ENCODE peak calls at places on chromosomes 16 and 17, in eight cellular contexts. One of them, this sample, is unnamed.

GRCh38 chr17:40122944-40123810 is 1.4 kb downstream of the MSL1 start:
- DNase-seq in choroid plexus epithelial cell: peak
- DNase-seq in IMR-90: peak
- DNase-seq in colonic mucosa: peak
- DNase-seq in A673: peak
- DNase-seq in GM23338: peak
- DNase-seq in esophagus squamous epithelium: no peak
- DNase-seq in fibroblast of villous mesenchyme: peak
- DNase-seq in this sample: peak

GRCh38 chr17:1371893-1372590 is 28.0 kb downstream of the YWHAE start:
- DNase-seq in choroid plexus epithelial cell: no peak
- DNase-seq in IMR-90: no peak
- DNase-seq in colonic mucosa: no peak
- DNase-seq in A673: no peak
- DNase-seq in GM23338: no peak
- DNase-seq in esophagus squamous epithelium: no peak
- DNase-seq in fibroblast of villous mesenchyme: no peak
- DNase-seq in this sample: no peak

GRCh38 chr17:80005360-80006338 is 30.0 kb downstream of the TBC1D16 start:
- DNase-seq in choroid plexus epithelial cell: peak
- DNase-seq in IMR-90: peak
- DNase-seq in colonic mucosa: peak
- DNase-seq in A673: peak
- DNase-seq in GM23338: peak
- DNase-seq in esophagus squamous epithelium: no peak
- DNase-seq in fibroblast of villous mesenchyme: no peak
- DNase-seq in this sample: peak

GRCh38 chr17:17778308-17779014 is 58.3 kb downstream of the SREBF1 start:
- DNase-seq in choroid plexus epithelial cell: peak
- DNase-seq in IMR-90: peak
- DNase-seq in colonic mucosa: peak
- DNase-seq in A673: no peak
- DNase-seq in GM23338: no peak
- DNase-seq in esophagus squamous epithelium: no peak
- DNase-seq in fibroblast of villous mesenchyme: peak
- DNase-seq in this sample: no peak

GRCh38 chr17:7404737-7405412 is 978 bp upstream of the TMEM256 start:
- DNase-seq in choroid plexus epithelial cell: no peak
- DNase-seq in IMR-90: no peak
- DNase-seq in colonic mucosa: peak
- DNase-seq in A673: peak
- DNase-seq in GM23338: peak
- DNase-seq in esophagus squamous epithelium: no peak
- DNase-seq in fibroblast of villous mesenchyme: peak
- DNase-seq in this sample: no peak

GRCh38 chr16:74726736-74727135 is 26.1 kb upstream of the MLKL start:
- DNase-seq in choroid plexus epithelial cell: peak
- DNase-seq in IMR-90: no peak
- DNase-seq in colonic mucosa: peak
- DNase-seq in A673: peak
- DNase-seq in GM23338: peak
- DNase-seq in esophagus squamous epithelium: no peak
- DNase-seq in fibroblast of villous mesenchyme: no peak
- DNase-seq in this sample: peak

GRCh38 chr16:17235147-17235817 is 235.5 kb downstream of the XYLT1 start:
- DNase-seq in choroid plexus epithelial cell: no peak
- DNase-seq in IMR-90: no peak
- DNase-seq in colonic mucosa: no peak
- DNase-seq in A673: no peak
- DNase-seq in GM23338: no peak
- DNase-seq in esophagus squamous epithelium: no peak
- DNase-seq in fibroblast of villous mesenchyme: no peak
- DNase-seq in this sample: no peak

GRCh38 chr16:21950782-21951521 is 2.2 kb upstream of the UQCRC2 start:
- DNase-seq in choroid plexus epithelial cell: peak
- DNase-seq in IMR-90: peak
- DNase-seq in colonic mucosa: peak
- DNase-seq in A673: peak
- DNase-seq in GM23338: peak
- DNase-seq in esophagus squamous epithelium: no peak
- DNase-seq in fibroblast of villous mesenchyme: peak
- DNase-seq in this sample: peak

GRCh38 chr17:8837438-8838075 is 29.9 kb downstream of the PIK3R6 start:
- DNase-seq in choroid plexus epithelial cell: peak
- DNase-seq in IMR-90: no peak
- DNase-seq in colonic mucosa: no peak
- DNase-seq in A673: no peak
- DNase-seq in GM23338: no peak
- DNase-seq in esophagus squamous epithelium: no peak
- DNase-seq in fibroblast of villous mesenchyme: no peak
- DNase-seq in this sample: no peak

GRCh38 chr17:13329421-13329820 is 272.3 kb downstream of the HS3ST3A1 start:
- DNase-seq in choroid plexus epithelial cell: no peak
- DNase-seq in IMR-90: no peak
- DNase-seq in colonic mucosa: no peak
- DNase-seq in A673: no peak
- DNase-seq in GM23338: no peak
- DNase-seq in esophagus squamous epithelium: no peak
- DNase-seq in fibroblast of villous mesenchyme: no peak
- DNase-seq in this sample: no peak

GRCh38 chr17:44308320-44308818 is at the start of gene RUNDC3A:
- DNase-seq in choroid plexus epithelial cell: peak
- DNase-seq in IMR-90: peak
- DNase-seq in colonic mucosa: peak
- DNase-seq in A673: peak
- DNase-seq in GM23338: peak
- DNase-seq in esophagus squamous epithelium: no peak
- DNase-seq in fibroblast of villous mesenchyme: peak
- DNase-seq in this sample: peak

GRCh38 chr17:50684612-50685333 is 22.9 kb downstream of the ANKRD40 start:
- DNase-seq in choroid plexus epithelial cell: no peak
- DNase-seq in IMR-90: no peak
- DNase-seq in colonic mucosa: peak
- DNase-seq in A673: no peak
- DNase-seq in GM23338: peak
- DNase-seq in esophagus squamous epithelium: no peak
- DNase-seq in fibroblast of villous mesenchyme: no peak
- DNase-seq in this sample: no peak

GRCh38 chr17:19447085-19447583 is 36.1 kb downstream of the RNF112 start:
- DNase-seq in choroid plexus epithelial cell: peak
- DNase-seq in IMR-90: peak
- DNase-seq in colonic mucosa: peak
- DNase-seq in A673: peak
- DNase-seq in GM23338: peak
- DNase-seq in esophagus squamous epithelium: no peak
- DNase-seq in fibroblast of villous mesenchyme: peak
- DNase-seq in this sample: peak

GRCh38 chr17:28717578-28718316 is at the start of gene RAB34:
- DNase-seq in choroid plexus epithelial cell: peak
- DNase-seq in IMR-90: peak
- DNase-seq in colonic mucosa: peak
- DNase-seq in A673: peak
- DNase-seq in GM23338: peak
- DNase-seq in esophagus squamous epithelium: no peak
- DNase-seq in fibroblast of villous mesenchyme: peak
- DNase-seq in this sample: no peak

GRCh38 chr16:82627811-82628339 is 1.1 kb downstream of the CDH13 start:
- DNase-seq in choroid plexus epithelial cell: no peak
- DNase-seq in IMR-90: peak
- DNase-seq in colonic mucosa: no peak
- DNase-seq in A673: no peak
- DNase-seq in GM23338: peak
- DNase-seq in esophagus squamous epithelium: no peak
- DNase-seq in fibroblast of villous mesenchyme: no peak
- DNase-seq in this sample: no peak

GRCh38 chr16:54490089-54490488 is 203.5 kb upstream of the IRX3 start:
- DNase-seq in choroid plexus epithelial cell: no peak
- DNase-seq in IMR-90: no peak
- DNase-seq in colonic mucosa: no peak
- DNase-seq in A673: no peak
- DNase-seq in GM23338: no peak
- DNase-seq in esophagus squamous epithelium: no peak
- DNase-seq in fibroblast of villous mesenchyme: no peak
- DNase-seq in this sample: no peak

GRCh38 chr16:54488729-54489128 is 202.1 kb upstream of the IRX3 start:
- DNase-seq in choroid plexus epithelial cell: no peak
- DNase-seq in IMR-90: no peak
- DNase-seq in colonic mucosa: no peak
- DNase-seq in A673: no peak
- DNase-seq in GM23338: no peak
- DNase-seq in esophagus squamous epithelium: no peak
- DNase-seq in fibroblast of villous mesenchyme: no peak
- DNase-seq in this sample: no peak

GRCh38 chr16:54493076-54493475 is 206.5 kb upstream of the IRX3 start:
- DNase-seq in choroid plexus epithelial cell: peak
- DNase-seq in IMR-90: no peak
- DNase-seq in colonic mucosa: no peak
- DNase-seq in A673: no peak
- DNase-seq in GM23338: no peak
- DNase-seq in esophagus squamous epithelium: no peak
- DNase-seq in fibroblast of villous mesenchyme: peak
- DNase-seq in this sample: no peak

GRCh38 chr16:54487933-54488332 is 201.3 kb upstream of the IRX3 start:
- DNase-seq in choroid plexus epithelial cell: no peak
- DNase-seq in IMR-90: no peak
- DNase-seq in colonic mucosa: no peak
- DNase-seq in A673: no peak
- DNase-seq in GM23338: no peak
- DNase-seq in esophagus squamous epithelium: no peak
- DNase-seq in fibroblast of villous mesenchyme: no peak
- DNase-seq in this sample: no peak

GRCh38 chr16:54489225-54489781 is 202.7 kb upstream of the IRX3 start:
- DNase-seq in choroid plexus epithelial cell: no peak
- DNase-seq in IMR-90: no peak
- DNase-seq in colonic mucosa: peak
- DNase-seq in A673: no peak
- DNase-seq in GM23338: no peak
- DNase-seq in esophagus squamous epithelium: no peak
- DNase-seq in fibroblast of villous mesenchyme: peak
- DNase-seq in this sample: no peak
- TF ChIP-seq CTCF in choroid plexus epithelial cell: no peak
- TF ChIP-seq CTCF in IMR-90: no peak
- TF ChIP-seq CTCF in colonic mucosa: no peak
- TF ChIP-seq CTCF in A673: no peak
- TF ChIP-seq CTCF in GM23338: no peak
- TF ChIP-seq CTCF in esophagus squamous epithelium: no peak
- TF ChIP-seq CTCF in fibroblast of villous mesenchyme: no peak
- TF ChIP-seq CTCF in this sample: no peak

DNA sequence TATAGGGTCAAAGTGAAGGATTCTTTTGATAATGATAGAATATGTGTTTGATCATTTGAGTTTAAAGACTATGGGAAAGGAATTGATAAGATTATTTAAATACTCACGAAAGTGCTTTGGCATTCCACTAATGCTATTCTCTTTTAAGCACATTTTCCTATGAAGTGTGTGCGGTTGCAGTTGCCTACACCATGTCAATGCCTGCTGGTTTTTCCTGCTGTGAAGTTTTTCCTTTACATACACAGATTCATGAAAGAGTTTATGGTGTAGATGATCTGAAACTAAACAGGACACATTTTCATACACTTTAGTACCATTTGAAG is 78.7 kb downstream of the VMP1 start:
- DNase-seq in choroid plexus epithelial cell: no peak
- DNase-seq in IMR-90: no peak
- DNase-seq in colonic mucosa: no peak
- DNase-seq in A673: no peak
- DNase-seq in GM23338: no peak
- DNase-seq in esophagus squamous epithelium: no peak
- DNase-seq in fibroblast of villous mesenchyme: no peak
- DNase-seq in this sample: no peak
- H3K4me3 ChIP-seq in choroid plexus epithelial cell: no peak
- H3K4me3 ChIP-seq in IMR-90: peak
- H3K4me3 ChIP-seq in colonic mucosa: no peak
- H3K4me3 ChIP-seq in A673: no peak
- H3K4me3 ChIP-seq in GM23338: no peak
- H3K4me3 ChIP-seq in esophagus squamous epithelium: peak
- H3K4me3 ChIP-seq in fibroblast of villous mesenchyme: peak
- H3K4me3 ChIP-seq in this sample: peak

DNA sequence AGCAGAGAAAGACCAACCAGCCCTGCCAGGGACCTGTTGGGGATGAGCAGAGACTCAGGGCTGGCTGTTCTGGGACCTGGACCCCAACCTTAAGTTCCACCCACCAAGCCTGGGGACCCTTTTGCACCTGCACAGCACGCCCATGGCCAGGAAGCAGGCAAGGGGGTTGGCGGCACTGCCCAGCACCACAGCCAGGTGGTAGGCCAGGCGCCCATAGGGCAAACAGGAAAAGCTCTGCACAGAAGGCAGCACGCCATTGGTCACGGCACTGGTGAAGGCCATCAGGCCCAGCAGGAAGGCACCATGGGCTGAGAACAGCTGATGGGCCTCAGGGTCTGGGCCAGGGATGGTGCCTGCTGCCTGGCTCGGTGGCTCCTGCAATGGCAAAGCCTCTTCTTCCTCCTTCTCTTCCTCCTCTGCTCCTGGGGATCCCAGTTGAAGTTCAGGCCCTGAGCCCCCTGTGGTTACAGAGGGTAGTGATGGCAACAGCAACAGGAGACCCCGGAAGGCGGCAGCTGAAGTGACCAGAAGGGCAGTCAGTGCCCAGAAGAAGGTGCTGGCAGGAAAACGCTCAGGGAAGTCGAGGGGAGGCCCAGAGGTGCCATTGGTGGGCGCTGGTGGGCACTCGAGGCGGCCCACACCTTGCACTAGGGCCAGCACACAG is 1.7 kb downstream of the SLC52A1 start:
- DNase-seq in choroid plexus epithelial cell: no peak
- DNase-seq in IMR-90: no peak
- DNase-seq in colonic mucosa: no peak
- DNase-seq in A673: no peak
- DNase-seq in GM23338: peak
- DNase-seq in esophagus squamous epithelium: no peak
- DNase-seq in fibroblast of villous mesenchyme: no peak
- DNase-seq in this sample: no peak
- TF ChIP-seq CTCF in choroid plexus epithelial cell: no peak
- TF ChIP-seq CTCF in IMR-90: no peak
- TF ChIP-seq CTCF in colonic mucosa: no peak
- TF ChIP-seq CTCF in A673: no peak
- TF ChIP-seq CTCF in GM23338: no peak
- TF ChIP-seq CTCF in esophagus squamous epithelium: no peak
- TF ChIP-seq CTCF in fibroblast of villous mesenchyme: no peak
- TF ChIP-seq CTCF in this sample: no peak

DNA sequence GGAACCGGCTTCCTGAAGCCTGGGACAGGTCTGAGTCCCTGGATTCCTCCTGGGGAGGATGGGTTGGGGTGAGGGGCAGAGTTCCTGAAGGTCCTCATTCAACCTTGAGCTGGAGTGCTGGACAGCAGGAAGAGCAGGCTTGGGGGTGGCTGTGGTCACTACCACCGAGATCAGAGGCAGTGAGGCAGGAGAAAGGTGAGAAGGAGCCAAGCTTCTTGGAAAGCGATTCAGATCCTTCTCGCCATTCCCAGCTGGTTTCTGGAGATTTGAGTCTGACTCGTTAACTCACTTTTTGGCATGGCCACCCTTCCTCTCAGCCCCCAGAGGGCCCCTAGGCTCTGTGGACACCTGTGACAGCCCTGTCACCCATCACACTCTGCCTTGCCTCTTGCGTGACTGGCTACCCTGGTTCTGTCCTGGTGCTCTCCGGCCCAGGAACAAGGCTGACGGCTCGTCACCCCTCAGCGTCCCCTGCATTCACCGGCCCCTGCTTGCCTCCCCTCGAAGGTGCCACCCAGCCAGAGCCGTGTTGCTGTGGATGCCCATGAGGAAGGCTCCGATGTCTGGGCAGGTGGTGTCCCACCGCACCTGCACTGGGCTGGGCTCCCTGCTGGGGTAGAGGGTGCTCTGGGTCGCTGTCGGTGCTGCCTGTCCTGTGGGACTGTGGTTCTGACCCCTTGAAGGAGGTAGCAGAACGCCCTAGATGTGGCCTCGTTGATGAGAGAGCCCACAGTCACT is 9.7 kb upstream of the TIMP2 start:
- DNase-seq in choroid plexus epithelial cell: no peak
- DNase-seq in IMR-90: peak
- DNase-seq in colonic mucosa: no peak
- DNase-seq in A673: no peak
- DNase-seq in GM23338: no peak
- DNase-seq in esophagus squamous epithelium: no peak
- DNase-seq in fibroblast of villous mesenchyme: no peak
- DNase-seq in this sample: no peak
- H3K4me3 ChIP-seq in choroid plexus epithelial cell: no peak
- H3K4me3 ChIP-seq in IMR-90: no peak
- H3K4me3 ChIP-seq in colonic mucosa: no peak
- H3K4me3 ChIP-seq in A673: no peak
- H3K4me3 ChIP-seq in GM23338: no peak
- H3K4me3 ChIP-seq in esophagus squamous epithelium: peak
- H3K4me3 ChIP-seq in fibroblast of villous mesenchyme: no peak
- H3K4me3 ChIP-seq in this sample: no peak